ENCODE peak calls at places on chromosomes 5 and 9, in five cellular contexts. U is HCT116, Z is A549, C is SK-N-SH, I is HepG2. N is an unnamed sample.

GRCh38 chr9:5982352-5982751 is 33.1 kb downstream of the RANBP6 start:
- DNase-seq in U (no peak), Z (no peak), C (no peak), I (no peak), N (no peak)

GRCh38 chr9:113511856-113512761 is 48.6 kb downstream of the RGS3 start:
- DNase-seq in U (no peak), Z (no peak), C (no peak), I (no peak), N (peak)

GRCh38 chr5:172276214-172276613 is 7.3 kb downstream of the UBTD2 start:
- DNase-seq in U (no peak), Z (peak), C (no peak), I (peak), N (no peak)

GRCh38 chr9:135400496-135400895 is 79.1 kb upstream of the PPP1R26 start:
- DNase-seq in U (no peak), Z (no peak), C (no peak), I (no peak), N (no peak)

GRCh38 chr9:89595646-89596045 is 9.2 kb upstream of the GADD45G start:
- DNase-seq in U (no peak), Z (no peak), C (no peak), I (no peak), N (no peak)

GRCh38 chr5:171437286-171437821 is 17.9 kb downstream of the FGF18 start:
- DNase-seq in U (no peak), Z (no peak), C (peak), I (no peak), N (no peak)

GRCh38 chr5:20087299-20087698 is 99.3 kb upstream of the CDH18 start:
- DNase-seq in U (no peak), Z (no peak), C (no peak), I (no peak), N (no peak)

GRCh38 chr5:119840175-119840574 is 210.8 kb downstream of the FAM170A start:
- DNase-seq in U (no peak), Z (no peak), C (no peak), I (no peak), N (no peak)

GRCh38 chr5:172715931-172716682 is 54.9 kb downstream of the DUSP1 start:
- DNase-seq in U (no peak), Z (peak), C (no peak), I (peak), N (no peak)

GRCh38 chr5:154818459-154819116 is 31.8 kb downstream of the FAXDC2 start:
- DNase-seq in U (no peak), Z (no peak), C (no peak), I (no peak), N (no peak)

GRCh38 chr5:96254980-96255681 is 177.9 kb downstream of the PCSK1 start:
- DNase-seq in U (no peak), Z (peak), C (no peak), I (no peak), N (no peak)

GRCh38 chr9:114823416-114823815 is 17.6 kb upstream of the TNFSF15 start:
- DNase-seq in U (no peak), Z (no peak), C (no peak), I (no peak), N (no peak)

GRCh38 chr9:38432922-38433510 is 8.8 kb upstream of the IGFBPL1 start:
- DNase-seq in U (peak), Z (peak), C (peak), I (peak), N (peak)

GRCh38 chr5:108461628-108462367 is 79.9 kb upstream of the FBXL17 start:
- DNase-seq in U (no peak), Z (no peak), C (no peak), I (no peak), N (no peak)

GRCh38 chr5:150762216-150762615 is 3.4 kb upstream of the DCTN4 start:
- DNase-seq in U (no peak), Z (no peak), C (no peak), I (no peak), N (no peak)

GRCh38 chr5:126365446-126366198 is 57.6 kb upstream of the GRAMD2B start:
- DNase-seq in U (no peak), Z (no peak), C (no peak), I (peak), N (no peak)

GRCh38 chr9:86349271-86349670 is 4.9 kb downstream of the TUT7 start:
- DNase-seq in U (no peak), Z (no peak), C (no peak), I (no peak), N (no peak)

GRCh38 chr9:136223871-136224640 is 19.1 kb upstream of the LHX3 start:
- DNase-seq in U (no peak), Z (no peak), C (no peak), I (no peak), N (peak)

GRCh38 chr9:108133101-108133500 is 643.5 kb upstream of the KLF4 start:
- DNase-seq in U (no peak), Z (no peak), C (no peak), I (no peak), N (no peak)

GRCh38 chr9:134560654-134561053 is 80.9 kb upstream of the COL5A1 start:
- DNase-seq in U (no peak), Z (no peak), C (no peak), I (no peak), N (no peak)

GRCh38 chr5:103373576-103374472 is 115.3 kb downstream of the MACIR start:
- DNase-seq in U (no peak), Z (no peak), C (no peak), I (no peak), N (no peak)

GRCh38 chr5:51573835-51574234 is 190.6 kb downstream of the ISL1 start:
- DNase-seq in U (no peak), Z (no peak), C (no peak), I (no peak), N (no peak)

GRCh38 chr9:70902705-70903131 is 218.7 kb downstream of the TRPM3 start:
- DNase-seq in U (no peak), Z (peak), C (no peak), I (no peak), N (no peak)

GRCh38 chr9:99660191-99660636 is 161.5 kb upstream of the NR4A3 start:
- DNase-seq in U (no peak), Z (no peak), C (no peak), I (no peak), N (peak)

GRCh38 chr5:171617268-171617667 is 168.3 kb upstream of the SMIM23 start:
- DNase-seq in U (no peak), Z (no peak), C (no peak), I (no peak), N (no peak)

GRCh38 chr5:107670927-107671741 is at the start of gene EFNA5:
- DNase-seq in U (peak), Z (peak), C (peak), I (no peak), N (peak)

GRCh38 chr9:92564479-92564878 is 28.7 kb upstream of the ECM2 start:
- DNase-seq in U (no peak), Z (no peak), C (no peak), I (no peak), N (no peak)

DNA sequence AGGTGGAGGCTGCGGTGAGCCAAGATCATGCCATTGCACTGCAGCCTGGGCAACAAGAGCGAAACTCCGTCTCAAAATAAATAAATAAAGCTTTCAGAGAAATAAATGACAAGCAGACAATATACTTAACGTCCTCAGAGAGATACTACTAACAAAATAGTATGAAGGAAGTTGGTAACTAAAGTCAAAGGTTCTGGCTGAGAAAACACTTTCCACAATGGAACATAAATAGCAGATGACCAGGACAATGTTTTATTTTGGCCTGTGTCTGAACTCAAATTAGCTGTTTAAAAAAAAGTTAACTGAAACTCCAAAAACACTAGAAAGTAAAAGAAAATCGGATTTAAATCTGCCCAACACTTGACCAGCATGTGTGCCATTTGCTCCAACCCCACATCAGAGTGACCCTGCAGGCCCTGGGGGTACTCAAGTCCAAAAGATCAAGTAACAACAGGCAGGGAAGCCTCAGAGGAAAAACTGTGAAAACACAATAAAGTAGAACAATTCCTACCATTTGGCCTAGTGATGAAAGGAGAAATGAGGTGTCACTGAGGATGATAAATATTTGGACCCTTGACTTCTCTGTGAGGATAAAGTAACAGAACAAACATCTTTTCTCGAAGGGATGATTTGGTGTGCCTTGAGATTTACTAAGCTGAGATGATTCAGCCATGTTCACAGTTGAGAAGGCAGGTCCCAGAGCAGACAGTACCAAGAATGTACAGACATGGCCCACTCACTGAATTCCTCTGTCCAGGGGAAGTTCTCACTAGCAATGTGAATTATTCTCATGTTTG is 47.7 kb downstream of the LHFPL2 start:
- DNase-seq in U (no peak), Z (peak), C (no peak), I (no peak), N (no peak)
- H3K4me2 ChIP-seq in U (no peak), Z (peak), C (peak), I (peak), N (no peak)

DNA sequence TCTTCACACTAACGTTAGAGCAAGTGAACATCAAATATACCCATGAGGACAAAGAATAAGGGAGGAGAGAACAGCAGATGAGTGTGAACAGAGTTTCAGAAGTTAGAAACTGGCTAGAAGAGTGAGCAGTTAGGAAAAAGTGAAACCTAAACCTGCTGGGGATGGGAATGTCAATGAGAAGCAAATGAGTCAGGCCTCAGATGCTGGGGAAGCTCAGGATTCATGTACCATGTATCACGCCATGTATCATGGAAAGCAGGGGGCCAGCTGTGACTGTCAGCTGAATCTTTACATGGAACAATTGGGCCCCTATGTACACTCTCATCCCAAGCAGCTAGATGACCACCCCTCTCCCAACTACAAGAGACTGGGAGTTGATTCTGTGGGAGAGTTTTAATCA is 16.2 kb downstream of the GDF9 start:
- DNase-seq in U (no peak), Z (no peak), C (no peak), I (no peak), N (no peak)
- H3K4me2 ChIP-seq in U (no peak), Z (no peak), C (no peak), I (peak), N (no peak)

DNA sequence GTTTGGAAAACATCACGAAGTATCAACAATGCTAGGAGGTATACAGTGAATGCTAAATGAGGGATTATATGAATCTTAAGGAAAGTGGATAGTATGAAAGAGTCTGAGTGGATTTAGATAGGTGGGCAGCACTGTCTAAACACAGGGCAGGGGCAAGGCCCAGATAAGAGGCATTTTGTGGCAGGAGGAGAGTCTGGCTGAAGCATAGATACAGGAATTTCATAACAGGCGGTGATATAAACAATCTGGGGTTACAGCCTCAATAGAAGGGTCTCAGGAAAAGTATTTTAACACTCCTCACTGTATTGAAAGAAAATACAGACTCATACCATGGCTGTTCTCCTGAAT is 96.9 kb downstream of the PLPP1 start:
- DNase-seq in U (no peak), Z (no peak), C (no peak), I (no peak), N (no peak)
- H3K4me2 ChIP-seq in U (peak), Z (peak), C (peak), I (no peak), N (no peak)

GRCh38 chr9:97322105-97322504 is 14.6 kb downstream of the CCDC180 start:
- DNase-seq in U (no peak), Z (no peak), C (no peak), I (no peak), N (no peak)
- H3K4me2 ChIP-seq in U (no peak), Z (no peak), C (no peak), I (no peak), N (no peak)

GRCh38 chr5:179278546-179278945 is 66.7 kb downstream of the ADAMTS2 start:
- DNase-seq in U (no peak), Z (no peak), C (no peak), I (no peak), N (no peak)

GRCh38 chr5:179278119-179278518 is 67.1 kb downstream of the ADAMTS2 start:
- DNase-seq in U (no peak), Z (no peak), C (peak), I (no peak), N (no peak)

GRCh38 chr5:179275941-179276837 is 69.1 kb downstream of the ADAMTS2 start:
- DNase-seq in U (no peak), Z (no peak), C (no peak), I (peak), N (no peak)

GRCh38 chr5:179275381-179275878 is 69.8 kb downstream of the ADAMTS2 start:
- DNase-seq in U (no peak), Z (no peak), C (no peak), I (no peak), N (no peak)

DNA sequence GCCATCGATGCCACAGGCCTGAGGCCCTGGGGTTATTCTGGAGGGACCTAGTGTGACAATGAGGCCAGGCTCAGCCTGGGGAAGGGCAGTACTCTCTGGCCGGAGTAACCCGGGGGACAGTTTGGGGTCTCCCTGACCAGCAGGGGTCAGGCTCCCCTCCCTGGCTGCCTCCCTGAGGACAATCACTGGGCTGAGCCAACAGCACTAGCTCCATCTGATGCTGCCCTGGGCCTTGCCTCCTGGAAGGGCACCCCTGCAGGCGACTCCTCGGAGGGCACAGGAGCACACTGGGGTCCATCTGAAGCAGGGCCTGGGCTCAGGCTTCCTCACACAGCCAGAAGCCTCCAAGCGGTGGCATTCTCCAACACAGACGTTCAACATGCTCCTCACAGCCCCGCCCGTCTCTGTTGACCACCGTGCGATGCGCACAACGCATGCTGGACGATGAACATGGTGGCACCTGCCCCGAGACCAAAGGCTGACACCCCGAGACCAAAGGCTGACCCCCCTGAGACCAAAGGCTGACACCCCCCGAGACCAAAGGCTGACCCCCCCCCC is 68.3 kb downstream of the ADAMTS2 start:
- DNase-seq in U (no peak), Z (no peak), C (peak), I (no peak), N (no peak)
- H3K4me2 ChIP-seq in U (no peak), Z (no peak), C (no peak), I (no peak), N (no peak)

GRCh38 chr5:163564321-163564924 is 59.0 kb downstream of the MAT2B start:
- DNase-seq in U (peak), Z (peak), C (peak), I (peak), N (peak)
- H3K4me2 ChIP-seq in U (no peak), Z (no peak), C (no peak), I (no peak), N (no peak)

DNA sequence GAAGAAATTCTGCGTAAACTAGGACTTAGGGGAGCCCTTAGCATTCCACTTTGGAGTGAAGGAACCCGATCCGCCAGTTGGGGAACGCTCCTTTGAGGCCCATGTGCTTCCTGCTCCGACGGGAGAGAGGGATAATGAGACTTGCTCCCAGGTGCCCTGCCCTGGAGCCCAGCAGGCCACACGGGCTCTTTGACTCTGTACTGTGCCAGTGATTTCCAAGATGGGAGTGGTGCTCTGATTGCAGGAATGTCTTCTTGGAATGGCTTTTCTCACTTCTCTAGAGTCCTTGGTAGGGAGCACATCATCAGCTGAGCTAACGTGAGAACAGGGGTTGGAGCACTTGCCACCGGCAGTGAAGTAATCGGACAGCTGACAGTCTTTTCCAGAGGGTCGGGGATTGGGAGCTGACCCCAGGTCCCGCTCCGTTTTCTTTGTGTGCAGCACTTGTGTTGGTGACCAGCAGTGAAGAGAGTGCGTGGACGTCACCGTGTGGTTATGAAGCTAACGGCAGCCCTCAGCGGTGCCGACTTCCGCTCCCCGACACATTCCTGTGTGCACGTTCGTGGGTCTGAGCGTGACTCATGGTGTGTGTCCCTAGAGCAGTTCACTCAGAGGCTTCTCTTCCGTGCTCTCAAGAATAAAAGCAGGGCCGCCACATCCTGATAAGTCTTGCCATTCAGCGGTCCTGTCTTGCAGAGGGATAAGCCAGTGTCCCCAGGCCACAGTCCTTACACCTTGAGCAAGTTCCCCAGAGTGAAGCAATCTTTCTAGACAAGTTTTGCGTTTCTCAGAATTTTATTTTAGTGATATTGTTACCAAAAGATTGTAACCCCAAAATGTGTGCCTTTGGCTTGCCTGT is 25.6 kb downstream of the ABL1 start:
- DNase-seq in U (peak), Z (peak), C (no peak), I (no peak), N (no peak)
- H3K4me2 ChIP-seq in U (peak), Z (no peak), C (peak), I (no peak), N (no peak)

GRCh38 chr5:38789777-38790176 is 56.0 kb upstream of the OSMR start:
- DNase-seq in U (no peak), Z (no peak), C (no peak), I (no peak), N (no peak)

GRCh38 chr5:38789134-38789533 is 56.7 kb upstream of the OSMR start:
- DNase-seq in U (no peak), Z (no peak), C (no peak), I (no peak), N (no peak)

GRCh38 chr5:38794986-38795385 is 50.8 kb upstream of the OSMR start:
- DNase-seq in U (no peak), Z (no peak), C (no peak), I (no peak), N (no peak)

GRCh38 chr5:38793099-38793498 is 52.7 kb upstream of the OSMR start:
- DNase-seq in U (no peak), Z (no peak), C (no peak), I (no peak), N (no peak)

DNA sequence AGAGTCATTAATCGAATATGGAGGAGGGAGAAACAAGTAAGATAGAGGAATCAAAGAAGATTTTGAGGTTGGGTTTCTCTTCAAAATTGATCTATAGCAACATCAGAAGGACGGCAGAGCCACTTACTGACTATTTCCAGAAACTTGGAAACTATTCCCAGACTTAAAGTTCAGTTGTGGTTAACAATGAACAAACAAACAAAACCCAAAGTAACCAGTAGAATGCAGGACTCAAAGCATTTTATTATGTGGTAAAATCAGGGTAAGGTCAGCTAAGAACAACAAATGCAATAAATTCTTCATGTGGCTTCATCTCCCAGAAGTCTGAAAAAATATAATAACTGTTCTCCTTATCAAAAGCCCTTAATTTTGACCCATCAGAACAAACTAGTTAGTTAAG is 54.9 kb upstream of the OSMR start:
- DNase-seq in U (no peak), Z (no peak), C (no peak), I (no peak), N (no peak)
- H3K4me2 ChIP-seq in U (no peak), Z (no peak), C (no peak), I (no peak), N (no peak)

GRCh38 chr5:88842784-88843183 is 40.2 kb downstream of the MEF2C start:
- DNase-seq in U (no peak), Z (no peak), C (no peak), I (no peak), N (no peak)

GRCh38 chr5:88845081-88845697 is 37.8 kb downstream of the MEF2C start:
- DNase-seq in U (no peak), Z (no peak), C (no peak), I (no peak), N (no peak)

GRCh38 chr5:88846434-88846833 is 36.5 kb downstream of the MEF2C start:
- DNase-seq in U (no peak), Z (no peak), C (no peak), I (no peak), N (no peak)

DNA sequence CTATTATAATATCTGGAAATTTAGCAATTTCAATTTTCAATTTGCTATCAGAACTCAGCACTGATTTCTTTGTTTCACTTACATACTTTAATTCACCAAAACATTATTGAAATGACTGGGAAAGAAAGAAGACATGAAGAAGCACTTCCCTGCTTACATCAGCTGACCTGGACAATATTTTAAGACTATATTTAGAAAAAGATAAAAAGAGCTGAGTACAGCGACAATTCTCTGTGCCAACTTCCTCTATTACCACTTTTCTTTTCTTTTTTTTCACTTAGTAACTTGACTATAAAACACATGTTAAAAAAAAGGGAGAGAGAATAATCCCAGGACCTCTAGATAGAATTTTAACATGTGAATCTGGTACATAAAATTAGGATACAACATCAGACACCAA is 35.6 kb downstream of the MEF2C start:
- DNase-seq in U (no peak), Z (no peak), C (no peak), I (no peak), N (no peak)
- H3K4me2 ChIP-seq in U (no peak), Z (no peak), C (no peak), I (no peak), N (no peak)